ENCODE peak calls at places on chromosomes 2 and 18, in five cellular contexts. T, L, X, Y and M are unnamed samples.

GRCh38 chr18:3661121-3661520 is 211.1 kb downstream of the TGIF1 start:
- DNase-seq in X (no peak), T (no peak), L (no peak), Y (no peak), M (no peak)

GRCh38 chr2:224077773-224078507 is 38.9 kb upstream of the SERPINE2 start:
- DNase-seq in X (no peak), Y (no peak), T (no peak), L (no peak), M (no peak)

GRCh38 chr2:23940262-23940975 is at the start of gene UBXN2A:
- DNase-seq in T (peak; percentile 82), Y (peak; percentile 85), X (no peak), L (peak; percentile 79), M (peak; percentile 80)

GRCh38 chr2:159326569-159327255 is 40.2 kb upstream of the WDSUB1 start:
- DNase-seq in Y (peak; percentile 22), T (no peak), X (no peak), L (no peak), M (no peak)

GRCh38 chr2:72940786-72941185 is 23.5 kb downstream of the EMX1 start:
- DNase-seq in Y (no peak), T (no peak), X (no peak), L (no peak), M (no peak)

GRCh38 chr2:85132392-85132791 is 800 bp upstream of the TCF7L1 start:
- DNase-seq in L (peak; percentile 24), T (no peak), X (no peak), Y (peak; percentile 20), M (no peak)

GRCh38 chr2:125167152-125167551 is 1142.1 kb downstream of the CNTNAP5 start:
- DNase-seq in Y (no peak), T (no peak), L (no peak), X (no peak), M (no peak)

GRCh38 chr2:100453853-100454252 is 16.4 kb upstream of the NMS start:
- DNase-seq in L (no peak), X (no peak), Y (no peak), T (no peak), M (no peak)

GRCh38 chr2:117257369-117257768 is 557.1 kb upstream of the DDX18 start:
- DNase-seq in Y (no peak), T (no peak), L (no peak), X (no peak), M (no peak)

GRCh38 chr2:48829569-48829968 is 74.0 kb upstream of the LHCGR start:
- DNase-seq in T (no peak), X (no peak), L (no peak), Y (no peak), M (no peak)

GRCh38 chr18:22314001-22314400 is 103.7 kb downstream of the CTAGE1 start:
- DNase-seq in X (no peak), Y (no peak), L (no peak), T (no peak), M (no peak)

GRCh38 chr18:2316686-2317308 is 254.5 kb downstream of the METTL4 start:
- DNase-seq in T (no peak), L (no peak), X (no peak), Y (peak; percentile 4), M (no peak)

GRCh38 chr2:144683063-144683740 is 163.3 kb upstream of the ZEB2 start:
- DNase-seq in T (no peak), Y (no peak), X (no peak), L (no peak), M (no peak)

DNA sequence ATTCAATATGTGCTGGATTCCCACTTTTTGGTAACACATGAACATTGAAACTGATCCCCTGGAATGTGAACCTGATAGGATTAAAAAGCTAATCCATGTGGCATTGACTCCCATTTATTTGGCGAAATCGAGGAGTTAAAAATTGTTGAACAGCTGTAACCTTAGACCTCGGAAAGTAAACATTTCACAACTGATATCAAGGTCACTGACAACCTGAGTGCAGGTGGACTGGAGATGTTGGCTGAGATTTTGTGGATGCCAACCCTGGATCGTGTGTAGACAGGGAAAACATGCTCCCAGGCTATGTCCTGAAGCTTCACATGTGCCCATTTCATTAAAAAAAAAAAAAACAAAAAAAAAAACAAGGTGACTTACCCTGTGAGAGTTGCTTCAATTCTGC is 204.8 kb downstream of the SETBP1 start:
- DNase-seq in L (no peak), Y (no peak), T (no peak), X (no peak), M (peak; percentile 78)
- H3K4me1 ChIP-seq in L (peaks cover 41% of the 10 kb centered on the region), Y (no peaks in the 10 kb centered on the region), T (peaks cover 60% of the 10 kb centered on the region), X (peaks cover 12% of the 10 kb centered on the region), M (peaks cover 24% of the 10 kb centered on the region)

DNA sequence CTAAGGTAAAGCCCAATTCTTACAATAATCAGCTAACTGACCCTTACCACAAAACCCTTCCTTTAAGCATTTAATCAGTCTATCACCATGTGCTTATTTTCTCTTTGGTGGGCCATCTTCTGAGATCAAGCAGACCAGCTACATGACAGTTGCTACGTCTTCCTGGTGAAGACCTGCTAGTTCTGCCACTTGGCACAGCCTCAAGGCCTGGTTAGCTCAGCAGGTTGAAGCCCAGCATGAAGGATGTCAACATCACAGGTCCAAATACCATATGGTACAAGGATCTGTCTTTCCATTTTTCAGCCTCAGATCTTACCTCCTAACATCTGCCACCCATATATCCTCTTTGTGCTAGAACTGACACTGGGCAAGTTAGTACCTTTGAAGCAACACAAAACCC is 636.9 kb downstream of the LRP1B start:
- DNase-seq in L (no peak), X (no peak), Y (no peak), T (no peak), M (no peak)
- H3K4me1 ChIP-seq in L (peaks cover 4% of the 10 kb centered on the region), X (no peaks in the 10 kb centered on the region), Y (peaks cover 6% of the 10 kb centered on the region), T (no peaks in the 10 kb centered on the region), M (no peaks in the 10 kb centered on the region)

GRCh38 chr2:134170269-134170668 is 83.6 kb upstream of the MGAT5 start:
- DNase-seq in X (no peak), L (no peak), T (no peak), Y (no peak), M (no peak)

GRCh38 chr2:134173338-134174016 is 80.4 kb upstream of the MGAT5 start:
- DNase-seq in Y (no peak), X (no peak), T (peak; percentile 70), L (peak; percentile 47), M (no peak)

GRCh38 chr2:134167015-134167414 is 86.9 kb upstream of the MGAT5 start:
- DNase-seq in X (no peak), T (no peak), L (no peak), Y (no peak), M (no peak)

GRCh38 chr2:134169788-134170187 is 84.1 kb upstream of the MGAT5 start:
- DNase-seq in Y (no peak), L (no peak), T (no peak), X (no peak), M (no peak)

GRCh38 chr2:134170700-134171099 is 83.2 kb upstream of the MGAT5 start:
- DNase-seq in L (no peak), T (no peak), X (no peak), Y (no peak), M (no peak)
- H3K4me1 ChIP-seq in L (peaks cover 87% of the 10 kb centered on the region), T (peaks cover 62% of the 10 kb centered on the region), X (peaks cover 6% of the 10 kb centered on the region), Y (no peaks in the 10 kb centered on the region), M (no peaks in the 10 kb centered on the region)

GRCh38 chr2:74849228-74849892 is 15.4 kb downstream of the HK2 start:
- DNase-seq in Y (no peak), X (no peak), T (peak; percentile 39), L (peak; percentile 41), M (no peak)
- H3K4me1 ChIP-seq in Y (peaks cover 15% of the 10 kb centered on the region), X (peaks cover 43% of the 10 kb centered on the region), T (peaks cover 40% of the 10 kb centered on the region), L (peaks cover 56% of the 10 kb centered on the region), M (no peaks in the 10 kb centered on the region)

GRCh38 chr2:26184086-26184485 is 11.2 kb downstream of the GAREM2 start:
- DNase-seq in T (no peak), Y (no peak), L (no peak), X (no peak), M (no peak)
- H3K4me1 ChIP-seq in T (peaks cover 14% of the 10 kb centered on the region), Y (peaks cover 11% of the 10 kb centered on the region), L (peaks cover 28% of the 10 kb centered on the region), X (peaks cover 7% of the 10 kb centered on the region), M (no peaks in the 10 kb centered on the region)

GRCh38 chr2:225841314-225841713 is 441.8 kb downstream of the NYAP2 start:
- DNase-seq in L (no peak), X (no peak), T (no peak), Y (no peak), M (no peak)
- H3K4me1 ChIP-seq in L (no peaks in the 10 kb centered on the region), X (no peaks in the 10 kb centered on the region), T (no peaks in the 10 kb centered on the region), Y (peaks cover 4% of the 10 kb centered on the region), M (no peaks in the 10 kb centered on the region)